ENCODE peak calls at places on chromosomes 11 and 22, in nine cellular contexts. One of them, this sample, is unnamed. For H3K27me3, the result is how much of the 10 kb centered on the place peaks cover.

GRCh38 chr11:41845066-41845465 is 385.6 kb upstream of the LRRC4C start:
- DNase-seq in heart right ventricle: no peak
- DNase-seq in MM.1S: no peak
- DNase-seq in CD4-positive, CD25-positive, alpha-beta regulatory T cell: no peak
- DNase-seq in PC-9: no peak
- DNase-seq in brain microvascular endothelial cell: no peak
- DNase-seq in CD8-positive, alpha-beta memory T cell: no peak
- DNase-seq in body of pancreas: no peak
- DNase-seq in mesendoderm: peak
- DNase-seq in this sample: no peak

GRCh38 chr11:74171630-74172465 is 759 bp downstream of the PPME1 start:
- DNase-seq in heart right ventricle: no peak
- DNase-seq in MM.1S: no peak
- DNase-seq in CD4-positive, CD25-positive, alpha-beta regulatory T cell: no peak
- DNase-seq in PC-9: no peak
- DNase-seq in brain microvascular endothelial cell: no peak
- DNase-seq in CD8-positive, alpha-beta memory T cell: no peak
- DNase-seq in body of pancreas: no peak
- DNase-seq in mesendoderm: peak
- DNase-seq in this sample: no peak

GRCh38 chr11:10439924-10440323 is 15.1 kb upstream of the AMPD3 start:
- DNase-seq in heart right ventricle: no peak
- DNase-seq in MM.1S: no peak
- DNase-seq in CD4-positive, CD25-positive, alpha-beta regulatory T cell: no peak
- DNase-seq in PC-9: no peak
- DNase-seq in brain microvascular endothelial cell: no peak
- DNase-seq in CD8-positive, alpha-beta memory T cell: no peak
- DNase-seq in body of pancreas: no peak
- DNase-seq in mesendoderm: no peak
- DNase-seq in this sample: no peak

GRCh38 chr11:118792642-118793124 is 1.7 kb upstream of the DDX6 start:
- DNase-seq in heart right ventricle: no peak
- DNase-seq in MM.1S: peak
- DNase-seq in CD4-positive, CD25-positive, alpha-beta regulatory T cell: peak
- DNase-seq in PC-9: peak
- DNase-seq in brain microvascular endothelial cell: peak
- DNase-seq in CD8-positive, alpha-beta memory T cell: peak
- DNase-seq in body of pancreas: peak
- DNase-seq in mesendoderm: peak
- DNase-seq in this sample: peak

GRCh38 chr22:36386900-36387663 is 685 bp downstream of the MYH9 start:
- DNase-seq in heart right ventricle: peak
- DNase-seq in MM.1S: peak
- DNase-seq in CD4-positive, CD25-positive, alpha-beta regulatory T cell: peak
- DNase-seq in PC-9: no peak
- DNase-seq in brain microvascular endothelial cell: no peak
- DNase-seq in CD8-positive, alpha-beta memory T cell: no peak
- DNase-seq in body of pancreas: peak
- DNase-seq in mesendoderm: no peak
- DNase-seq in this sample: no peak

GRCh38 chr11:46307785-46308341 is 30.4 kb downstream of the CREB3L1 start:
- DNase-seq in heart right ventricle: no peak
- DNase-seq in MM.1S: no peak
- DNase-seq in CD4-positive, CD25-positive, alpha-beta regulatory T cell: no peak
- DNase-seq in PC-9: no peak
- DNase-seq in brain microvascular endothelial cell: no peak
- DNase-seq in CD8-positive, alpha-beta memory T cell: no peak
- DNase-seq in body of pancreas: no peak
- DNase-seq in mesendoderm: no peak
- DNase-seq in this sample: no peak

GRCh38 chr11:64743591-64744543 is at the start of gene RASGRP2:
- DNase-seq in heart right ventricle: peak
- DNase-seq in MM.1S: no peak
- DNase-seq in CD4-positive, CD25-positive, alpha-beta regulatory T cell: peak
- DNase-seq in PC-9: peak
- DNase-seq in brain microvascular endothelial cell: no peak
- DNase-seq in CD8-positive, alpha-beta memory T cell: peak
- DNase-seq in body of pancreas: peak
- DNase-seq in mesendoderm: peak
- DNase-seq in this sample: no peak

GRCh38 chr11:117902001-117902855 is 25.8 kb upstream of the FXYD6 start:
- DNase-seq in heart right ventricle: no peak
- DNase-seq in MM.1S: no peak
- DNase-seq in CD4-positive, CD25-positive, alpha-beta regulatory T cell: no peak
- DNase-seq in PC-9: no peak
- DNase-seq in brain microvascular endothelial cell: no peak
- DNase-seq in CD8-positive, alpha-beta memory T cell: no peak
- DNase-seq in body of pancreas: no peak
- DNase-seq in mesendoderm: no peak
- DNase-seq in this sample: no peak

GRCh38 chr22:39579909-39580571 is 9.5 kb downstream of the CACNA1I start:
- DNase-seq in heart right ventricle: no peak
- DNase-seq in MM.1S: no peak
- DNase-seq in CD4-positive, CD25-positive, alpha-beta regulatory T cell: no peak
- DNase-seq in PC-9: no peak
- DNase-seq in brain microvascular endothelial cell: no peak
- DNase-seq in CD8-positive, alpha-beta memory T cell: no peak
- DNase-seq in body of pancreas: no peak
- DNase-seq in mesendoderm: no peak
- DNase-seq in this sample: no peak

GRCh38 chr11:103651341-103651998 is 385.0 kb upstream of the DDI1 start:
- DNase-seq in heart right ventricle: no peak
- DNase-seq in MM.1S: no peak
- DNase-seq in CD4-positive, CD25-positive, alpha-beta regulatory T cell: no peak
- DNase-seq in PC-9: no peak
- DNase-seq in brain microvascular endothelial cell: no peak
- DNase-seq in CD8-positive, alpha-beta memory T cell: no peak
- DNase-seq in body of pancreas: no peak
- DNase-seq in mesendoderm: no peak
- DNase-seq in this sample: no peak

GRCh38 chr11:11959601-11960000 is 48.8 kb downstream of the DKK3 start:
- DNase-seq in heart right ventricle: no peak
- DNase-seq in MM.1S: no peak
- DNase-seq in CD4-positive, CD25-positive, alpha-beta regulatory T cell: no peak
- DNase-seq in PC-9: no peak
- DNase-seq in brain microvascular endothelial cell: no peak
- DNase-seq in CD8-positive, alpha-beta memory T cell: no peak
- DNase-seq in body of pancreas: no peak
- DNase-seq in mesendoderm: no peak
- DNase-seq in this sample: no peak

GRCh38 chr11:78753297-78753696 is 178.6 kb upstream of the NARS2 start:
- DNase-seq in heart right ventricle: no peak
- DNase-seq in MM.1S: no peak
- DNase-seq in CD4-positive, CD25-positive, alpha-beta regulatory T cell: no peak
- DNase-seq in PC-9: no peak
- DNase-seq in brain microvascular endothelial cell: no peak
- DNase-seq in CD8-positive, alpha-beta memory T cell: no peak
- DNase-seq in body of pancreas: no peak
- DNase-seq in mesendoderm: no peak
- DNase-seq in this sample: no peak

GRCh38 chr11:126594921-126595367 is 239.5 kb downstream of the ST3GAL4 start:
- DNase-seq in heart right ventricle: no peak
- DNase-seq in MM.1S: no peak
- DNase-seq in CD4-positive, CD25-positive, alpha-beta regulatory T cell: no peak
- DNase-seq in PC-9: no peak
- DNase-seq in brain microvascular endothelial cell: no peak
- DNase-seq in CD8-positive, alpha-beta memory T cell: no peak
- DNase-seq in body of pancreas: no peak
- DNase-seq in mesendoderm: no peak
- DNase-seq in this sample: no peak

GRCh38 chr11:105167244-105167643 is 27.7 kb upstream of the CARD18 start:
- DNase-seq in heart right ventricle: no peak
- DNase-seq in MM.1S: no peak
- DNase-seq in CD4-positive, CD25-positive, alpha-beta regulatory T cell: no peak
- DNase-seq in PC-9: no peak
- DNase-seq in brain microvascular endothelial cell: no peak
- DNase-seq in CD8-positive, alpha-beta memory T cell: no peak
- DNase-seq in body of pancreas: no peak
- DNase-seq in mesendoderm: no peak
- DNase-seq in this sample: no peak

GRCh38 chr11:95835351-95835750 is 45.1 kb downstream of the CEP57 start:
- DNase-seq in heart right ventricle: no peak
- DNase-seq in MM.1S: no peak
- DNase-seq in CD4-positive, CD25-positive, alpha-beta regulatory T cell: no peak
- DNase-seq in PC-9: no peak
- DNase-seq in brain microvascular endothelial cell: no peak
- DNase-seq in CD8-positive, alpha-beta memory T cell: no peak
- DNase-seq in body of pancreas: no peak
- DNase-seq in mesendoderm: no peak
- DNase-seq in this sample: no peak

GRCh38 chr22:49047461-49047860 is 780.2 kb downstream of the BRD1 start:
- DNase-seq in heart right ventricle: no peak
- DNase-seq in MM.1S: no peak
- DNase-seq in CD4-positive, CD25-positive, alpha-beta regulatory T cell: no peak
- DNase-seq in PC-9: no peak
- DNase-seq in brain microvascular endothelial cell: peak
- DNase-seq in CD8-positive, alpha-beta memory T cell: no peak
- DNase-seq in body of pancreas: no peak
- DNase-seq in mesendoderm: no peak
- DNase-seq in this sample: no peak

GRCh38 chr22:28956506-28956905 is 73.1 kb downstream of the ZNRF3 start:
- DNase-seq in heart right ventricle: no peak
- DNase-seq in MM.1S: peak
- DNase-seq in CD4-positive, CD25-positive, alpha-beta regulatory T cell: no peak
- DNase-seq in PC-9: no peak
- DNase-seq in brain microvascular endothelial cell: no peak
- DNase-seq in CD8-positive, alpha-beta memory T cell: no peak
- DNase-seq in body of pancreas: no peak
- DNase-seq in mesendoderm: no peak
- DNase-seq in this sample: no peak

GRCh38 chr11:106875013-106875412 is 143.3 kb downstream of the GUCY1A2 start:
- DNase-seq in heart right ventricle: no peak
- DNase-seq in MM.1S: no peak
- DNase-seq in CD4-positive, CD25-positive, alpha-beta regulatory T cell: no peak
- DNase-seq in PC-9: no peak
- DNase-seq in brain microvascular endothelial cell: peak
- DNase-seq in CD8-positive, alpha-beta memory T cell: no peak
- DNase-seq in body of pancreas: no peak
- DNase-seq in mesendoderm: no peak
- DNase-seq in this sample: no peak

GRCh38 chr11:127998421-127998820 is 588.9 kb downstream of the ETS1 start:
- DNase-seq in heart right ventricle: no peak
- DNase-seq in MM.1S: no peak
- DNase-seq in CD4-positive, CD25-positive, alpha-beta regulatory T cell: no peak
- DNase-seq in PC-9: no peak
- DNase-seq in brain microvascular endothelial cell: peak
- DNase-seq in CD8-positive, alpha-beta memory T cell: no peak
- DNase-seq in body of pancreas: no peak
- DNase-seq in mesendoderm: no peak
- DNase-seq in this sample: no peak

GRCh38 chr11:127994736-127995135 is 592.6 kb downstream of the ETS1 start:
- DNase-seq in heart right ventricle: no peak
- DNase-seq in MM.1S: no peak
- DNase-seq in CD4-positive, CD25-positive, alpha-beta regulatory T cell: no peak
- DNase-seq in PC-9: no peak
- DNase-seq in brain microvascular endothelial cell: peak
- DNase-seq in CD8-positive, alpha-beta memory T cell: no peak
- DNase-seq in body of pancreas: no peak
- DNase-seq in mesendoderm: peak
- DNase-seq in this sample: no peak

GRCh38 chr11:127993788-127994187 is 593.6 kb downstream of the ETS1 start:
- DNase-seq in heart right ventricle: no peak
- DNase-seq in MM.1S: no peak
- DNase-seq in CD4-positive, CD25-positive, alpha-beta regulatory T cell: no peak
- DNase-seq in PC-9: no peak
- DNase-seq in brain microvascular endothelial cell: no peak
- DNase-seq in CD8-positive, alpha-beta memory T cell: no peak
- DNase-seq in body of pancreas: no peak
- DNase-seq in mesendoderm: peak
- DNase-seq in this sample: no peak

GRCh38 chr11:127996825-127997224 is 590.5 kb downstream of the ETS1 start:
- DNase-seq in heart right ventricle: no peak
- DNase-seq in MM.1S: no peak
- DNase-seq in CD4-positive, CD25-positive, alpha-beta regulatory T cell: no peak
- DNase-seq in PC-9: no peak
- DNase-seq in brain microvascular endothelial cell: no peak
- DNase-seq in CD8-positive, alpha-beta memory T cell: no peak
- DNase-seq in body of pancreas: no peak
- DNase-seq in mesendoderm: no peak
- DNase-seq in this sample: peak
- H3K4me3 ChIP-seq in heart right ventricle: no peak
- H3K4me3 ChIP-seq in MM.1S: no peak
- H3K4me3 ChIP-seq in CD4-positive, CD25-positive, alpha-beta regulatory T cell: no peak
- H3K4me3 ChIP-seq in PC-9: no peak
- H3K4me3 ChIP-seq in brain microvascular endothelial cell: no peak
- H3K4me3 ChIP-seq in CD8-positive, alpha-beta memory T cell: no peak
- H3K4me3 ChIP-seq in body of pancreas: no peak
- H3K4me3 ChIP-seq in mesendoderm: no peak
- H3K4me3 ChIP-seq in this sample: no peak

GRCh38 chr22:22590136-22590891 is 31.2 kb upstream of the PRAME start:
- DNase-seq in heart right ventricle: no peak
- DNase-seq in MM.1S: no peak
- DNase-seq in CD4-positive, CD25-positive, alpha-beta regulatory T cell: no peak
- DNase-seq in PC-9: no peak
- DNase-seq in brain microvascular endothelial cell: no peak
- DNase-seq in CD8-positive, alpha-beta memory T cell: no peak
- DNase-seq in body of pancreas: no peak
- DNase-seq in mesendoderm: no peak
- DNase-seq in this sample: no peak
- H3K27me3 ChIP-seq in heart right ventricle: under half
- H3K27me3 ChIP-seq in MM.1S: under half
- H3K27me3 ChIP-seq in CD4-positive, CD25-positive, alpha-beta regulatory T cell: under half
- H3K27me3 ChIP-seq in PC-9: under half
- H3K27me3 ChIP-seq in brain microvascular endothelial cell: under half
- H3K27me3 ChIP-seq in CD8-positive, alpha-beta memory T cell: under half
- H3K27me3 ChIP-seq in body of pancreas: under half
- H3K27me3 ChIP-seq in mesendoderm: under half
- H3K27me3 ChIP-seq in this sample: under half

DNA sequence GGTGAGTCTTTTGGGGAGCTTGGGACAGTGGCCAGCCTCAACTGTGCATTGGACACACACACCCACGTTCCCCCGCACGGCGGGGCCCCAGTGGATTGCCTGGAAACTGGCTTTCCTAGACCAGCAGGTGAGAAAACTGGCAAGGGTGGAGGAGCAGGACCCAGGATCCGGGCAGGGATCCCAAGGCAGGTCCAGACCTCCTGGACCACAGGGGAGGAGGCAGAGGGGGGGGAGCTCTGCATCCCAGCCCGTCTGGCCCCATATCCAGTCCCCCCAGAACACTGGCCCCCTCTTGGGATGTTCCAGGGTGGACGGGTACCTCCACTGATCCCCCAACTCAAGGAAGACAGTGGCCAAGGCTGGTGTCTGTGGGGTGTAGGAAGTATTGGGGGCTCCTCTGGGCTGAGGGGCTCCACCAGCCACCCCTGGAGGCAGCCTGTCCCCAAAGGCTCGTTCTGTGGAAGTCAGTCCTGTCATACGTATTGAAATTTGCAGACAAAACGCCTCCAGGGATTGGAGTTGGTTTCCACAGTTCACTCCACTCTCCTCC is 89.3 kb upstream of the LINC01488 start:
- DNase-seq in heart right ventricle: no peak
- DNase-seq in MM.1S: no peak
- DNase-seq in CD4-positive, CD25-positive, alpha-beta regulatory T cell: no peak
- DNase-seq in PC-9: no peak
- DNase-seq in brain microvascular endothelial cell: no peak
- DNase-seq in CD8-positive, alpha-beta memory T cell: no peak
- DNase-seq in body of pancreas: no peak
- DNase-seq in mesendoderm: no peak
- DNase-seq in this sample: no peak
- H3K4me3 ChIP-seq in heart right ventricle: no peak
- H3K4me3 ChIP-seq in MM.1S: no peak
- H3K4me3 ChIP-seq in CD4-positive, CD25-positive, alpha-beta regulatory T cell: no peak
- H3K4me3 ChIP-seq in PC-9: no peak
- H3K4me3 ChIP-seq in brain microvascular endothelial cell: no peak
- H3K4me3 ChIP-seq in CD8-positive, alpha-beta memory T cell: no peak
- H3K4me3 ChIP-seq in body of pancreas: no peak
- H3K4me3 ChIP-seq in mesendoderm: no peak
- H3K4me3 ChIP-seq in this sample: no peak

GRCh38 chr22:24550028-24550901 is 4.7 kb downstream of the GUCD1 start:
- DNase-seq in heart right ventricle: no peak
- DNase-seq in MM.1S: no peak
- DNase-seq in CD4-positive, CD25-positive, alpha-beta regulatory T cell: no peak
- DNase-seq in PC-9: no peak
- DNase-seq in brain microvascular endothelial cell: no peak
- DNase-seq in CD8-positive, alpha-beta memory T cell: no peak
- DNase-seq in body of pancreas: no peak
- DNase-seq in mesendoderm: no peak
- DNase-seq in this sample: no peak
- H3K27me3 ChIP-seq in heart right ventricle: under half
- H3K27me3 ChIP-seq in MM.1S: under half
- H3K27me3 ChIP-seq in CD4-positive, CD25-positive, alpha-beta regulatory T cell: under half
- H3K27me3 ChIP-seq in PC-9: under half
- H3K27me3 ChIP-seq in brain microvascular endothelial cell: under half
- H3K27me3 ChIP-seq in CD8-positive, alpha-beta memory T cell: under half
- H3K27me3 ChIP-seq in body of pancreas: under half
- H3K27me3 ChIP-seq in mesendoderm: under half
- H3K27me3 ChIP-seq in this sample: under half

This sample was measured in SJSA1.